ENCODE peak calls at places on chromosome 15, in nine cellular contexts. One of them, this sample, is unnamed. For H3K27me3, the result is how much of the 10 kb centered on the place peaks cover.

GRCh38 chr15:70832176-70832575 is 21.8 kb downstream of the LARP6 start:
- DNase-seq in neuronal stem cell: no peak
- DNase-seq in cardiac muscle cell: no peak
- DNase-seq in testis: peak
- DNase-seq in dorsolateral prefrontal cortex: no peak
- DNase-seq in endodermal cell: no peak
- DNase-seq in adrenal gland: no peak
- DNase-seq in CD4-positive, alpha-beta memory T cell: no peak
- DNase-seq in GM23338: no peak
- DNase-seq in this sample: no peak

GRCh38 chr15:95051881-95052280 is 820.5 kb downstream of the MCTP2 start:
- DNase-seq in neuronal stem cell: no peak
- DNase-seq in cardiac muscle cell: no peak
- DNase-seq in testis: no peak
- DNase-seq in dorsolateral prefrontal cortex: no peak
- DNase-seq in endodermal cell: no peak
- DNase-seq in adrenal gland: no peak
- DNase-seq in CD4-positive, alpha-beta memory T cell: no peak
- DNase-seq in GM23338: no peak
- DNase-seq in this sample: no peak

GRCh38 chr15:99412626-99413025 is 153.2 kb upstream of the MEF2A start:
- DNase-seq in neuronal stem cell: no peak
- DNase-seq in cardiac muscle cell: no peak
- DNase-seq in testis: no peak
- DNase-seq in dorsolateral prefrontal cortex: no peak
- DNase-seq in endodermal cell: no peak
- DNase-seq in adrenal gland: no peak
- DNase-seq in CD4-positive, alpha-beta memory T cell: no peak
- DNase-seq in GM23338: no peak
- DNase-seq in this sample: no peak

GRCh38 chr15:85424154-85424553 is 43.8 kb downstream of the AKAP13 start:
- DNase-seq in neuronal stem cell: no peak
- DNase-seq in cardiac muscle cell: no peak
- DNase-seq in testis: no peak
- DNase-seq in dorsolateral prefrontal cortex: no peak
- DNase-seq in endodermal cell: no peak
- DNase-seq in adrenal gland: no peak
- DNase-seq in CD4-positive, alpha-beta memory T cell: no peak
- DNase-seq in GM23338: no peak
- DNase-seq in this sample: no peak

GRCh38 chr15:26007151-26007550 is 144.0 kb upstream of the ATP10A start:
- DNase-seq in neuronal stem cell: no peak
- DNase-seq in cardiac muscle cell: no peak
- DNase-seq in testis: no peak
- DNase-seq in dorsolateral prefrontal cortex: no peak
- DNase-seq in endodermal cell: no peak
- DNase-seq in adrenal gland: no peak
- DNase-seq in CD4-positive, alpha-beta memory T cell: no peak
- DNase-seq in GM23338: no peak
- DNase-seq in this sample: no peak

GRCh38 chr15:63191895-63192603 is 2.6 kb downstream of the RAB8B start:
- DNase-seq in neuronal stem cell: no peak
- DNase-seq in cardiac muscle cell: peak
- DNase-seq in testis: no peak
- DNase-seq in dorsolateral prefrontal cortex: no peak
- DNase-seq in endodermal cell: no peak
- DNase-seq in adrenal gland: no peak
- DNase-seq in CD4-positive, alpha-beta memory T cell: peak
- DNase-seq in GM23338: no peak
- DNase-seq in this sample: no peak

GRCh38 chr15:57890351-57890750 is 175.2 kb downstream of the ALDH1A2 start:
- DNase-seq in neuronal stem cell: no peak
- DNase-seq in cardiac muscle cell: peak
- DNase-seq in testis: no peak
- DNase-seq in dorsolateral prefrontal cortex: no peak
- DNase-seq in endodermal cell: no peak
- DNase-seq in adrenal gland: no peak
- DNase-seq in CD4-positive, alpha-beta memory T cell: no peak
- DNase-seq in GM23338: no peak
- DNase-seq in this sample: no peak

GRCh38 chr15:40853241-40853890 is 9.5 kb downstream of the SPINT1 start:
- DNase-seq in neuronal stem cell: no peak
- DNase-seq in cardiac muscle cell: no peak
- DNase-seq in testis: no peak
- DNase-seq in dorsolateral prefrontal cortex: no peak
- DNase-seq in endodermal cell: no peak
- DNase-seq in adrenal gland: no peak
- DNase-seq in CD4-positive, alpha-beta memory T cell: no peak
- DNase-seq in GM23338: no peak
- DNase-seq in this sample: no peak

GRCh38 chr15:88810449-88810848 is 7.2 kb downstream of the ACAN start:
- DNase-seq in neuronal stem cell: no peak
- DNase-seq in cardiac muscle cell: peak
- DNase-seq in testis: no peak
- DNase-seq in dorsolateral prefrontal cortex: no peak
- DNase-seq in endodermal cell: no peak
- DNase-seq in adrenal gland: no peak
- DNase-seq in CD4-positive, alpha-beta memory T cell: no peak
- DNase-seq in GM23338: no peak
- DNase-seq in this sample: no peak

GRCh38 chr15:89457086-89457485 is 39.3 kb downstream of the RHCG start:
- DNase-seq in neuronal stem cell: no peak
- DNase-seq in cardiac muscle cell: peak
- DNase-seq in testis: peak
- DNase-seq in dorsolateral prefrontal cortex: no peak
- DNase-seq in endodermal cell: peak
- DNase-seq in adrenal gland: no peak
- DNase-seq in CD4-positive, alpha-beta memory T cell: no peak
- DNase-seq in GM23338: peak
- DNase-seq in this sample: no peak

GRCh38 chr15:41692049-41692448 is 31.8 kb downstream of the MGA start:
- DNase-seq in neuronal stem cell: no peak
- DNase-seq in cardiac muscle cell: no peak
- DNase-seq in testis: no peak
- DNase-seq in dorsolateral prefrontal cortex: no peak
- DNase-seq in endodermal cell: no peak
- DNase-seq in adrenal gland: no peak
- DNase-seq in CD4-positive, alpha-beta memory T cell: no peak
- DNase-seq in GM23338: no peak
- DNase-seq in this sample: no peak

GRCh38 chr15:77461486-77461885 is 40.8 kb downstream of the HMG20A start:
- DNase-seq in neuronal stem cell: no peak
- DNase-seq in cardiac muscle cell: no peak
- DNase-seq in testis: no peak
- DNase-seq in dorsolateral prefrontal cortex: no peak
- DNase-seq in endodermal cell: no peak
- DNase-seq in adrenal gland: no peak
- DNase-seq in CD4-positive, alpha-beta memory T cell: no peak
- DNase-seq in GM23338: no peak
- DNase-seq in this sample: no peak

GRCh38 chr15:31822463-31822862 is 207.9 kb upstream of the CHRNA7 start:
- DNase-seq in neuronal stem cell: no peak
- DNase-seq in cardiac muscle cell: no peak
- DNase-seq in testis: no peak
- DNase-seq in dorsolateral prefrontal cortex: no peak
- DNase-seq in endodermal cell: no peak
- DNase-seq in adrenal gland: no peak
- DNase-seq in CD4-positive, alpha-beta memory T cell: no peak
- DNase-seq in GM23338: no peak
- DNase-seq in this sample: no peak

GRCh38 chr15:49282366-49282765 is 112.3 kb downstream of the GALK2 start:
- DNase-seq in neuronal stem cell: no peak
- DNase-seq in cardiac muscle cell: peak
- DNase-seq in testis: no peak
- DNase-seq in dorsolateral prefrontal cortex: no peak
- DNase-seq in endodermal cell: no peak
- DNase-seq in adrenal gland: no peak
- DNase-seq in CD4-positive, alpha-beta memory T cell: no peak
- DNase-seq in GM23338: no peak
- DNase-seq in this sample: no peak

GRCh38 chr15:86776120-86776519 is 696.4 kb downstream of the AGBL1 start:
- DNase-seq in neuronal stem cell: no peak
- DNase-seq in cardiac muscle cell: no peak
- DNase-seq in testis: no peak
- DNase-seq in dorsolateral prefrontal cortex: no peak
- DNase-seq in endodermal cell: no peak
- DNase-seq in adrenal gland: no peak
- DNase-seq in CD4-positive, alpha-beta memory T cell: no peak
- DNase-seq in GM23338: no peak
- DNase-seq in this sample: no peak

GRCh38 chr15:71114887-71115566 is at the start of gene THSD4:
- DNase-seq in neuronal stem cell: peak
- DNase-seq in cardiac muscle cell: peak
- DNase-seq in testis: peak
- DNase-seq in dorsolateral prefrontal cortex: no peak
- DNase-seq in endodermal cell: peak
- DNase-seq in adrenal gland: peak
- DNase-seq in CD4-positive, alpha-beta memory T cell: peak
- DNase-seq in GM23338: peak
- DNase-seq in this sample: peak

GRCh38 chr15:65421360-65422215 is 1.2 kb downstream of the IGDCC4 start:
- DNase-seq in neuronal stem cell: peak
- DNase-seq in cardiac muscle cell: peak
- DNase-seq in testis: peak
- DNase-seq in dorsolateral prefrontal cortex: peak
- DNase-seq in endodermal cell: peak
- DNase-seq in adrenal gland: peak
- DNase-seq in CD4-positive, alpha-beta memory T cell: no peak
- DNase-seq in GM23338: peak
- DNase-seq in this sample: peak
- H3K4me3 ChIP-seq in neuronal stem cell: peak
- H3K4me3 ChIP-seq in cardiac muscle cell: peak
- H3K4me3 ChIP-seq in testis: peak
- H3K4me3 ChIP-seq in dorsolateral prefrontal cortex: peak
- H3K4me3 ChIP-seq in endodermal cell: peak
- H3K4me3 ChIP-seq in adrenal gland: no peak
- H3K4me3 ChIP-seq in CD4-positive, alpha-beta memory T cell: no peak
- H3K4me3 ChIP-seq in GM23338: peak
- H3K4me3 ChIP-seq in this sample: peak

GRCh38 chr15:98347866-98348265 is 300.5 kb upstream of the IGF1R start:
- DNase-seq in neuronal stem cell: no peak
- DNase-seq in cardiac muscle cell: no peak
- DNase-seq in testis: no peak
- DNase-seq in dorsolateral prefrontal cortex: no peak
- DNase-seq in endodermal cell: no peak
- DNase-seq in adrenal gland: no peak
- DNase-seq in CD4-positive, alpha-beta memory T cell: no peak
- DNase-seq in GM23338: no peak
- DNase-seq in this sample: no peak
- H3K27me3 ChIP-seq in neuronal stem cell: under half
- H3K27me3 ChIP-seq in cardiac muscle cell: under half
- H3K27me3 ChIP-seq in testis: under half
- H3K27me3 ChIP-seq in dorsolateral prefrontal cortex: under half
- H3K27me3 ChIP-seq in endodermal cell: under half
- H3K27me3 ChIP-seq in adrenal gland: under half
- H3K27me3 ChIP-seq in CD4-positive, alpha-beta memory T cell: under half
- H3K27me3 ChIP-seq in GM23338: under half
- H3K27me3 ChIP-seq in this sample: under half

DNA sequence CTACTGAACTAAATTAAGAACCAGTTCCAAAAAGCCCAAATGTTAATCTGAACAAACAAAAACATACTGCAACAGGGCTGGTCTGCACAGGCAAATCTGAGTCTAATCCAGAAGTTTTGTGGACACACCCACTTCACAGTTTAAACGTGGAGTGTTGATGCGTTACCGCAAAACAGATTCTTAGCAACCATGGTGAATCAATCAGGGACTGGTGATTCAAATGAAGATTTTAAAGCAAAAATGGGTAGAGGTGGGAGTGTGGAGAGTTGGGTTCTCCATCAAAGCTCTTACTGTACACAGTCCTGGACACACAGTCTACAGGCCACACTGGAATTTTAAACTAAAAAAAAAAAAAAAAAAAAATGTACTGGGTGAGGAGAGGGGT is 5.2 kb downstream of the ANXA2 start:
- DNase-seq in neuronal stem cell: no peak
- DNase-seq in cardiac muscle cell: peak
- DNase-seq in testis: no peak
- DNase-seq in dorsolateral prefrontal cortex: no peak
- DNase-seq in endodermal cell: peak
- DNase-seq in adrenal gland: no peak
- DNase-seq in CD4-positive, alpha-beta memory T cell: peak
- DNase-seq in GM23338: peak
- DNase-seq in this sample: no peak
- H3K4me3 ChIP-seq in neuronal stem cell: no peak
- H3K4me3 ChIP-seq in cardiac muscle cell: no peak
- H3K4me3 ChIP-seq in testis: no peak
- H3K4me3 ChIP-seq in dorsolateral prefrontal cortex: no peak
- H3K4me3 ChIP-seq in endodermal cell: peak
- H3K4me3 ChIP-seq in adrenal gland: no peak
- H3K4me3 ChIP-seq in CD4-positive, alpha-beta memory T cell: no peak
- H3K4me3 ChIP-seq in GM23338: no peak
- H3K4me3 ChIP-seq in this sample: peak

GRCh38 chr15:78629031-78629715 is 8.4 kb upstream of the CHRNA3 start:
- DNase-seq in neuronal stem cell: no peak
- DNase-seq in cardiac muscle cell: no peak
- DNase-seq in testis: no peak
- DNase-seq in dorsolateral prefrontal cortex: no peak
- DNase-seq in endodermal cell: no peak
- DNase-seq in adrenal gland: no peak
- DNase-seq in CD4-positive, alpha-beta memory T cell: no peak
- DNase-seq in GM23338: no peak
- DNase-seq in this sample: no peak

GRCh38 chr15:78626611-78627010 is 5.8 kb upstream of the CHRNA3 start:
- DNase-seq in neuronal stem cell: no peak
- DNase-seq in cardiac muscle cell: no peak
- DNase-seq in testis: no peak
- DNase-seq in dorsolateral prefrontal cortex: no peak
- DNase-seq in endodermal cell: no peak
- DNase-seq in adrenal gland: no peak
- DNase-seq in CD4-positive, alpha-beta memory T cell: no peak
- DNase-seq in GM23338: no peak
- DNase-seq in this sample: no peak

GRCh38 chr15:78628227-78628626 is 7.4 kb upstream of the CHRNA3 start:
- DNase-seq in neuronal stem cell: no peak
- DNase-seq in cardiac muscle cell: no peak
- DNase-seq in testis: no peak
- DNase-seq in dorsolateral prefrontal cortex: no peak
- DNase-seq in endodermal cell: no peak
- DNase-seq in adrenal gland: no peak
- DNase-seq in CD4-positive, alpha-beta memory T cell: no peak
- DNase-seq in GM23338: no peak
- DNase-seq in this sample: no peak

GRCh38 chr15:78630886-78631633 is 9.9 kb downstream of the CHRNB4 start:
- DNase-seq in neuronal stem cell: no peak
- DNase-seq in cardiac muscle cell: no peak
- DNase-seq in testis: no peak
- DNase-seq in dorsolateral prefrontal cortex: no peak
- DNase-seq in endodermal cell: no peak
- DNase-seq in adrenal gland: no peak
- DNase-seq in CD4-positive, alpha-beta memory T cell: no peak
- DNase-seq in GM23338: no peak
- DNase-seq in this sample: no peak

DNA sequence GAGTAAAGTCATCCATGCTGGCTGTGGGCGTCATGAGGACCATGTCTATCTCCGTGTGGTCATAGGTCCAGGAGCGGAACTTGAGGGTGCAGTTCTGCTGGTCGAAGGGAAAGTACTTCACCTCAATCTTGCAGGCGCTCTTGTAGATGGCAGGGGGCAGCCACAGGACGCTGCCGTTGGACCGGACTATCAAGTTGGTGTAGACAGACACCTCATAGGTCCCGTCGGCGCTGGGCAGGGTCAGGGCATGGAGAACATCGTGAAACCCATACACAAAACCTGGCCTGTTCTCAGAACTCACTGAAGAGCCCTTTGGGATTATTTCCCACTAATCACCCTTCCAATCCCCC is 8.9 kb upstream of the CHRNA3 start:
- DNase-seq in neuronal stem cell: no peak
- DNase-seq in cardiac muscle cell: no peak
- DNase-seq in testis: no peak
- DNase-seq in dorsolateral prefrontal cortex: no peak
- DNase-seq in endodermal cell: no peak
- DNase-seq in adrenal gland: no peak
- DNase-seq in CD4-positive, alpha-beta memory T cell: no peak
- DNase-seq in GM23338: no peak
- DNase-seq in this sample: no peak
- H3K27me3 ChIP-seq in neuronal stem cell: under half
- H3K27me3 ChIP-seq in cardiac muscle cell: under half
- H3K27me3 ChIP-seq in testis: under half
- H3K27me3 ChIP-seq in dorsolateral prefrontal cortex: under half
- H3K27me3 ChIP-seq in endodermal cell: under half
- H3K27me3 ChIP-seq in adrenal gland: under half
- H3K27me3 ChIP-seq in CD4-positive, alpha-beta memory T cell: under half
- H3K27me3 ChIP-seq in GM23338: under half
- H3K27me3 ChIP-seq in this sample: under half